ENCODE peak calls at places on chromosomes 11 and 22, in five cellular contexts. O is upper lobe of right lung, R is MM.1S, U is lower lobe of right lung, T is ascending aorta. F is an unnamed sample.

GRCh38 chr22:22733881-22734373 is 89.5 kb downstream of the GGTLC2 start:
- DNase-seq in O (no peak), R (no peak), U (no peak), T (no peak), F (no peak)

GRCh38 chr11:70913715-70914231 is 338.6 kb downstream of the SHANK2 start:
- DNase-seq in O (peak), R (peak), U (peak), T (no peak), F (no peak)

GRCh38 chr11:57214494-57214893 is 22.6 kb downstream of the APLNR start:
- DNase-seq in O (no peak), R (no peak), U (no peak), T (no peak), F (no peak)

GRCh38 chr11:90614318-90614717 is 391.5 kb upstream of the CHORDC1 start:
- DNase-seq in O (no peak), R (no peak), U (no peak), T (no peak), F (no peak)

GRCh38 chr11:134139873-134140331 is 71.0 kb downstream of the JAM3 start:
- DNase-seq in O (no peak), R (peak), U (no peak), T (no peak), F (peak)

GRCh38 chr22:21650823-21651520 is 8.9 kb downstream of the SDF2L1 start:
- DNase-seq in O (no peak), R (no peak), U (no peak), T (no peak), F (no peak)

GRCh38 chr11:72719551-72719950 is 32.7 kb downstream of the ARAP1 start:
- DNase-seq in O (no peak), R (peak), U (no peak), T (no peak), F (no peak)

GRCh38 chr11:77093056-77093891 is 9.4 kb upstream of the OMP start:
- DNase-seq in O (peak), R (no peak), U (peak), T (no peak), F (no peak)

GRCh38 chr11:119065369-119065768 is 2.2 kb upstream of the VPS11 start:
- DNase-seq in O (no peak), R (peak), U (no peak), T (no peak), F (peak)

GRCh38 chr22:27947461-27947860 is 28.4 kb upstream of the PITPNB start:
- DNase-seq in O (no peak), R (no peak), U (no peak), T (no peak), F (no peak)

GRCh38 chr11:133134561-133135173 is 397.6 kb downstream of the OPCML start:
- DNase-seq in O (peak), R (peak), U (peak), T (no peak), F (peak)

GRCh38 chr11:118909619-118910308 is 16.0 kb downstream of the BCL9L start:
- DNase-seq in O (no peak), R (no peak), U (no peak), T (no peak), F (no peak)

GRCh38 chr11:76560219-76560618 is 110.3 kb downstream of the LRRC32 start:
- DNase-seq in O (no peak), R (no peak), U (no peak), T (no peak), F (no peak)

GRCh38 chr11:20397281-20397680 is 9.8 kb downstream of the PRMT3 start:
- DNase-seq in O (no peak), R (peak), U (no peak), T (no peak), F (peak)

GRCh38 chr11:35142481-35143207 is 3.7 kb downstream of the CD44 start:
- DNase-seq in O (no peak), R (peak), U (no peak), T (no peak), F (no peak)

GRCh38 chr11:124875401-124875800 is 10.2 kb downstream of the ROBO3 start:
- DNase-seq in O (peak), R (no peak), U (no peak), T (no peak), F (no peak)

GRCh38 chr11:130480721-130481140 is 32.3 kb downstream of the ADAMTS15 start:
- DNase-seq in O (no peak), R (no peak), U (no peak), T (no peak), F (peak)

GRCh38 chr22:20430641-20431519 is 6.7 kb downstream of the SCARF2 start:
- DNase-seq in O (peak), R (no peak), U (peak), T (no peak), F (peak)

GRCh38 chr11:44387825-44388224 is 77.9 kb upstream of the ALX4 start:
- DNase-seq in O (no peak), R (no peak), U (no peak), T (no peak), F (no peak)

GRCh38 chr11:82174610-82175009 is 559.1 kb downstream of the FAM181B start:
- DNase-seq in O (no peak), R (no peak), U (no peak), T (no peak), F (no peak)

GRCh38 chr11:119739021-119739703 is 10.2 kb upstream of the NECTIN1 start:
- DNase-seq in O (no peak), R (no peak), U (no peak), T (no peak), F (no peak)

GRCh38 chr11:61579398-61580291 is 1.2 kb downstream of the SYT7 start:
- DNase-seq in O (no peak), R (no peak), U (no peak), T (no peak), F (no peak)
- TF ChIP-seq CTCF in O (no peak), R (no peak), U (no peak), T (no peak), F (no peak)

GRCh38 chr11:126890561-126890960 is 110.0 kb downstream of the KIRREL3 start:
- DNase-seq in O (no peak), R (no peak), U (no peak), T (no peak), F (no peak)
- TF ChIP-seq CTCF in O (no peak), R (no peak), U (no peak), T (no peak), F (no peak)

GRCh38 chr11:18761144-18761543 is 30.5 kb downstream of the PTPN5 start:
- DNase-seq in O (no peak), R (no peak), U (no peak), T (no peak), F (no peak)

GRCh38 chr11:18754308-18754707 is 28.3 kb upstream of the IGSF22 start:
- DNase-seq in O (no peak), R (no peak), U (no peak), T (no peak), F (no peak)

GRCh38 chr11:18761741-18762140 is 29.9 kb downstream of the PTPN5 start:
- DNase-seq in O (no peak), R (no peak), U (no peak), T (no peak), F (no peak)

GRCh38 chr11:18752502-18752901 is 26.5 kb upstream of the IGSF22 start:
- DNase-seq in O (no peak), R (no peak), U (no peak), T (no peak), F (no peak)

GRCh38 chr11:18757742-18758294 is 31.8 kb upstream of the IGSF22 start:
- DNase-seq in O (no peak), R (no peak), U (no peak), T (no peak), F (no peak)
- TF ChIP-seq CTCF in O (no peak), R (no peak), U (no peak), T (no peak), F (no peak)

DNA sequence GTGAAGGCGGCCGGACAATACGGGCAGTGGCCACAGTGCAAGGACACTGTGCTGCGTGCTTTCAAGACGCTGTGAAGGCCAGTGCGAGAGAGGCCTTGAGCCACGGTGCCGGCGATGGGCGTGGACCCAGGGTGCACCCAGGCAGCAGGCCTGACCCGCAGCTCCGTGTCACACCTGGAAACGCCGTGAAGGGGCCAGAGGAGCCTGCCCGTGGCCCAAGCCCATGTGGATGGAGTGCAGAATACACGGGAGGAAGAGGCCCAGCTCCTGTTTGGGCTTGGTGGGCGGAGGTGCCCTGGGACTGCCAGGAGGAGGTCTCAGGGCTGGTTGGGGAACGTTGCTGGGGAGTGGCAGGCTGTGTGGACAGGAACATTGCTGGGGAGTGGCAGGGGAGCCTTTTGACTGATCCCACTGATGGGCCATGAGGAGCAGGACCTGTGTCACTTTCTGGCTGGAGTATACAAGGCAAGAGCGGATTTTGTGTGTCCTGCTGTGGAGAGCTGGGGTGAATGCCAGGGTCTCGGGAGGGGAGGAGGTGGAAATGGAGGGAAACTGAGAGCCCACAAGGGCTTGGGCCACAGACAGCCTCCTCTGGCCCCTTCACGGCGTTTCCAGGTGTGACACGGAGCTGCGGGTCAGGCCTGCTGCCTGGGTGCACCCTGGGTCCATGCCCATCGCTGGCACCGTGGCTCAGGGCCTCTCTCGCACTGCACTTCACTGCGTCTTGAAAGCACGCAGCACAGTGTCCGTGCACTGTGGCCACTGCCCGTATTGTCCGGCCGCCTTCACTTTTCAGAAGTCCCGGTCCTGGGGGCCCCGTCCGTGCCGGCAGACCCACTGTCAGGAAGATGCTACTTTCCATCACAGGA is 925.4 kb downstream of the BRD1 start:
- DNase-seq in O (peak), R (no peak), U (no peak), T (no peak), F (no peak)
- TF ChIP-seq CTCF in O (no peak), R (no peak), U (no peak), T (no peak), F (no peak)

DNA sequence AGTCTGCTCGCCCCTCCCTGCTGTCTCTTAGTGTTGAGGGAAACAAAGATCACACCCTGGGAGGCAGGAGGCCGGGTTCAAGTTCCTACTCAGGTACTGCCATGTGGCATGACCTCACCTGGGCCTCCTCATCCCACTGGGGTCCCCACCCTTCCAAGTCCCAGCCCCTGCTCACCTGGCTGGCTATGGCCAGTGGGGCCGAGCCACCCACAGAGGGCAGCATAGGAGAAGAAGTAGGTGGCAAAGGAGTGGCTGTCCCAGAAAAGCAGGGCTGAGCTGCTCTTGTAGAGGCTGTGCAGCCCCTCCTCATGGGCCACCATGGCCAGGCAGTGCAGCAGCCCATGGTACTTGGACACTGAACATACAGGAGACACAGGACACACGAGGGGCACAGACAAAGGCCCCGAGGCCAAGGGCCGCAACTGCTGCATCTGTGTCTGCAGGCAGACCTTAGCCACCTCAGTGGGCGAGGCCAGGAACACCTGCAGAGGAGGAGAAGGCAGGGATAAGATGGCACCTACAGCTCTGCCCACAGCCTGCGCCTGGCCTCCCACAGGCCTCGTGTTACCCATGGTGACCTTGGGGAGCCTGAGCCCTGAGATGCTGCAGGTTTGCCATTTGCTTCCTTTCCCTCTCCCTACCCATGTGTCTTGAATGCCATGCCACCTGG is 50.6 kb upstream of the MPEG1 start:
- DNase-seq in O (no peak), R (no peak), U (no peak), T (no peak), F (no peak)
- TF ChIP-seq CTCF in O (peak), R (peak), U (peak), T (no peak), F (peak)

GRCh38 chr11:32331098-32331497 is 104.2 kb downstream of the WT1 start:
- DNase-seq in O (no peak), R (no peak), U (no peak), T (no peak), F (no peak)

GRCh38 chr11:32331792-32332191 is 103.5 kb downstream of the WT1 start:
- DNase-seq in O (no peak), R (no peak), U (no peak), T (no peak), F (peak)

GRCh38 chr11:32333335-32333991 is 101.9 kb downstream of the WT1 start:
- DNase-seq in O (peak), R (no peak), U (peak), T (no peak), F (peak)

GRCh38 chr11:32332990-32333334 is 102.4 kb downstream of the WT1 start:
- DNase-seq in O (no peak), R (no peak), U (no peak), T (no peak), F (no peak)

DNA sequence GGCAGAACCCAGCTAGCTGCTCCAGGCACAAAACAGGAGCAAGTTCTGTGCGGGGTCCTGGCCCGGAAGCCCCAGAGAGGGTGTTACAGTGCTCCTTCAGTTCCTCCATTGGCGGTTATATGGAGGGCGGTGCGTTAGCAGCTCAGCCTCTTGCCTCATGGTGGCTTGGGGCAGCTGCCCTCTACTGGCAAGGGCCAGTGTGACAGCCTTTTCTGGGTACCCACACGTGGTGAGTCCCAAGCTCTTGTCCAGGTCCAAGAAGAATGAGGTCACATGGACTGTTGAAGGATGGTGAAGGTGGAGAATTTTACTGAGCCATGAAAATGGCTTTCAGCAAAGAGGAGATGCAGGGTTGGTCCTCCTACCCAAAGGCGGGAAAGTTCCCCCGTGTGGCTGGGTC is 100.5 kb downstream of the WT1 start:
- DNase-seq in O (no peak), R (no peak), U (no peak), T (no peak), F (peak)
- TF ChIP-seq CTCF in O (peak), R (no peak), U (peak), T (no peak), F (no peak)

DNA sequence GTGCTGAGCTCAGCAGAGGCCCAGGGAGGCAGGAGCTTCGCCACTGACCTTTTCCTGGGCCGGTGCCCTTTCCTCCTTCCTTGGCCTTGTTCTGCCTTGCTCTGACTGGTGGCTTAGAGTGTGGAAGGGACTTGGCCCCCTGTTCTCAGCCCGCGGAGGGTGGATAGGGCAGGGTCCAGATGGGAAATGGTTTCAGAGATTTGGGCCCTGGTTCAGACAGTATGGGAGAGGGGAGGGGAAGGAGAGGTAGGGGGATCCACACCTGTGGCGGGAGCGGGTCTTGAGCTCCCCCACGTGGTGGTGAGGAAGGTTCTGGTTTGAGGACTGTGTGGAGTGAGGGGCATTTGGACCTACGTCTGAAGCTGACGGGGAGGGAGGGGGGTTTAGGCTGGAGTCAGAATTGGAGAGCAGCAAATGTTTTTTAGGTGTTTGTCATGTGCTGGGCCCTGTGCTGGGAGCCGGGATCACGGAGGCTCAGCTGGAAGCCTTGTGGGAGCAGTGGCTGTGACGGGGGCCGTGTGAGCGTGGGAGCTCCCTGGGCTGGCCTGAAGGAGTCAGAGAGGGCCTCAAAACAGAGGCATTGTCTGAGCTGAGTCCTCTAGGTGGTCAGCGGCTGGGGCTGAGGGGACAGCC is 27.2 kb downstream of the SHANK3 start:
- DNase-seq in O (peak), R (no peak), U (peak), T (no peak), F (no peak)
- TF ChIP-seq CTCF in O (no peak), R (peak), U (no peak), T (no peak), F (no peak)

GRCh38 chr11:64803846-64804345 is 882 bp upstream of the MAP4K2 start:
- DNase-seq in O (no peak), R (no peak), U (no peak), T (no peak), F (no peak)

GRCh38 chr11:64805481-64805880 is 2.5 kb upstream of the MAP4K2 start:
- DNase-seq in O (no peak), R (no peak), U (no peak), T (no peak), F (no peak)

GRCh38 chr11:64803163-64803845 is at the start of gene MAP4K2:
- DNase-seq in O (peak), R (peak), U (peak), T (peak), F (peak)

GRCh38 chr11:64802370-64803162 is 448 bp downstream of the MAP4K2 start:
- DNase-seq in O (no peak), R (no peak), U (no peak), T (no peak), F (no peak)

DNA sequence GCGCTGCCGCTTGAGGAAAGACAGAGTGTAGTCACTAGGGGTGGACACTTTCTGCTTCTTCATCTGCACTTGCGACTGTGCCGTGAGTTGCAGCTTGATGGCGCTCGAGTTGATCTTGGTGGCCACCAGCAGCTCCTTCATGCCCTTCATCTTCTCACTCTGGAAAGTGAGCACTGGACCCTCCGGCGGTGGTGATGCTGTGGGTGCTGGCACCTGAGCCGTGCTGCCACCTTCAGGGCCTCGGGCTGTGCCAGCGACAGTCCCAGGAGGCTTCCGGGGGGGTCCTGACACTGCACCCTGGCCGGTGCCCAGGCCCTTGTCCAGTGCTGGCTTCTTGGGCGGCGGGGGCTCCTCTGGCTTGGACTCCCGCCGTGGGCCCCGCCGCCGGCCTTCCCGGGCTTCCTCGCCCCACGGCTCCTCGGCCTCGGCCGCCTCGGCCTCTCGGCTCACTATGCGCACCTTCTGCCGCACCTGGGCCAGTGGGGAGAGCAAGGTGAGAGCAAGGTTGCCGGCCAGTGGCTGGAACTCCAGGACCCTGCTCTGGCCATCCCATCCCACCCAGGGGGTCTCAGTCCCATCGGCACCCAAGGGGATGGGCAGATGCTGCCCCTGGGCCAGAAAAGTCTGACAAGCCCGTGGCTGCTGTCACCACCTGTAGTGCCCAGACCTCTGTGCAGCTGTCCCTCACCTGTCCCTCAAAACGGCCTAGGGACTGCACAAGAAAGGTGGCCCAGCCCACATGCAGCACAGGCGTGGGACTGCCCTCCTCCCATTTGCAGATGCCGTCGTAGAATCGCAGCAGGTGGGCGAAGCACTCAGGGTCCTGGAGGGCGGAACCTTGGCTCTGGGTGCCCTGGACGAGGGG is 1.6 kb upstream of the MAP4K2 start:
- DNase-seq in O (no peak), R (no peak), U (no peak), T (no peak), F (no peak)
- TF ChIP-seq CTCF in O (no peak), R (no peak), U (no peak), T (no peak), F (no peak)